ENCODE peak calls at places on chromosomes 2 and 18, in nine cellular contexts. V is GM23248, Q is OCI-LY7, C is HCT116, S is SK-N-SH, T is GM23338, F is neural progenitor cell, N is MM.1S, A is hepatocyte. H is an unnamed sample.

GRCh38 chr2:19611491-19612332 is 253.3 kb upstream of the OSR1 start:
- DNase-seq in T (no peak), A (peak; percentile 47), F (no peak), Q (no peak), V (peak; percentile 98), S (no peak), N (peak; percentile 10), C (peak; percentile 73), H (peak; percentile 96)

GRCh38 chr2:157898591-157898996 is 22.5 kb upstream of the ACVR1 start:
- DNase-seq in F (no peak), N (peak; percentile 53), S (no peak), T (no peak), V (peak; percentile 84), C (peak; percentile 56), A (peak; percentile 56), Q (no peak), H (peak; percentile 69)

GRCh38 chr18:75478996-75479870 is 51.7 kb upstream of the SMIM21 start:
- DNase-seq in Q (peak; percentile 24), V (peak; percentile 69), N (peak; percentile 58), F (peak; percentile 58), C (peak; percentile 51), S (peak; percentile 57), A (peak; percentile 62), T (peak; percentile 63), H (peak; percentile 73)

GRCh38 chr2:85772841-85773491 is 19.2 kb downstream of the ATOH8 start:
- DNase-seq in C (no peak), F (no peak), T (no peak), Q (no peak), S (peak; percentile 55), N (no peak), A (no peak), V (peak; percentile 53), H (no peak)

GRCh38 chr2:11412449-11412810 is 53.5 kb downstream of the E2F6 start:
- DNase-seq in F (no peak), T (no peak), C (no peak), Q (no peak), V (no peak), N (no peak), A (no peak), S (no peak), H (no peak)

GRCh38 chr2:120957905-120958304 is 222.2 kb downstream of the GLI2 start:
- DNase-seq in N (no peak), C (no peak), S (no peak), F (no peak), V (no peak), T (no peak), Q (no peak), A (no peak), H (no peak)

GRCh38 chr2:156512451-156512850 is 76.3 kb downstream of the GPD2 start:
- DNase-seq in F (no peak), N (no peak), A (no peak), S (no peak), T (no peak), Q (no peak), C (no peak), V (no peak), H (no peak)

GRCh38 chr2:166932032-166932431 is 43.8 kb downstream of the XIRP2 start:
- DNase-seq in C (no peak), S (no peak), A (no peak), T (no peak), N (no peak), Q (no peak), F (no peak), V (no peak), H (peak; percentile 67)

GRCh38 chr2:30095402-30095801 is 51.4 kb upstream of the YPEL5 start:
- DNase-seq in F (no peak), V (no peak), N (no peak), A (no peak), Q (no peak), T (no peak), C (no peak), S (no peak), H (no peak)

GRCh38 chr2:172434821-172435607 is 7.6 kb downstream of the ITGA6 start:
- DNase-seq in S (no peak), Q (peak; percentile 3), F (peak; percentile 36), C (no peak), V (no peak), N (peak; percentile 19), A (no peak), T (peak; percentile 71), H (no peak)

GRCh38 chr2:84395819-84396218 is 63.3 kb downstream of the SUCLG1 start:
- DNase-seq in Q (no peak), C (no peak), T (no peak), N (no peak), V (peak; percentile 83), F (no peak), A (no peak), S (no peak), H (no peak)

GRCh38 chr2:64919261-64919660 is 69.9 kb upstream of the SLC1A4 start:
- DNase-seq in Q (no peak), S (no peak), N (no peak), A (no peak), C (no peak), T (no peak), V (no peak), F (no peak), H (no peak)

GRCh38 chr2:201280191-201281040 is 20.1 kb downstream of the CASP8 start:
- DNase-seq in N (no peak), Q (no peak), A (no peak), T (no peak), S (no peak), F (no peak), C (no peak), V (no peak), H (no peak)

GRCh38 chr2:222776792-222777191 is 84.0 kb upstream of the ACSL3 start:
- DNase-seq in Q (no peak), V (no peak), F (no peak), N (no peak), C (no peak), T (no peak), A (no peak), S (no peak), H (no peak)

GRCh38 chr18:62128157-62128556 is 58.7 kb downstream of the PIGN start:
- DNase-seq in C (no peak), A (no peak), F (no peak), T (no peak), Q (no peak), N (no peak), S (no peak), V (peak; percentile 36), H (peak; percentile 70)

GRCh38 chr2:105114551-105114950 is 76.7 kb downstream of the MRPS9 start:
- DNase-seq in F (peak; percentile 74), N (peak; percentile 56), V (peak; percentile 74), A (peak; percentile 72), Q (peak; percentile 64), C (peak; percentile 51), T (peak; percentile 59), S (peak; percentile 81), H (peak; percentile 67)

GRCh38 chr2:108492364-108492763 is 41.9 kb upstream of the LIMS1 start:
- DNase-seq in F (no peak), V (peak; percentile 87), C (no peak), A (peak; percentile 44), T (no peak), Q (no peak), S (no peak), N (no peak), H (peak; percentile 37)

GRCh38 chr2:37788602-37789209 is 117.3 kb upstream of the CDC42EP3 start:
- DNase-seq in Q (no peak), F (no peak), A (no peak), N (no peak), V (no peak), C (no peak), T (no peak), S (no peak), H (no peak)

GRCh38 chr2:36277146-36277808 is 78.3 kb upstream of the CRIM1 start:
- DNase-seq in C (peak; percentile 12), T (no peak), A (no peak), F (no peak), N (no peak), Q (no peak), V (peak; percentile 85), S (no peak), H (peak; percentile 90)

GRCh38 chr18:2293109-2293839 is 278.0 kb downstream of the METTL4 start:
- DNase-seq in A (no peak), F (no peak), N (peak; percentile 30), V (no peak), Q (peak; percentile 51), C (no peak), T (peak; percentile 32), S (no peak), H (no peak)
- TF ChIP-seq EZH2phosphoT487 in A (no peak), F (no peak), N (no peak), V (no peak), Q (no peak), C (no peak), T (no peak), S (no peak), H (no peak)

DNA sequence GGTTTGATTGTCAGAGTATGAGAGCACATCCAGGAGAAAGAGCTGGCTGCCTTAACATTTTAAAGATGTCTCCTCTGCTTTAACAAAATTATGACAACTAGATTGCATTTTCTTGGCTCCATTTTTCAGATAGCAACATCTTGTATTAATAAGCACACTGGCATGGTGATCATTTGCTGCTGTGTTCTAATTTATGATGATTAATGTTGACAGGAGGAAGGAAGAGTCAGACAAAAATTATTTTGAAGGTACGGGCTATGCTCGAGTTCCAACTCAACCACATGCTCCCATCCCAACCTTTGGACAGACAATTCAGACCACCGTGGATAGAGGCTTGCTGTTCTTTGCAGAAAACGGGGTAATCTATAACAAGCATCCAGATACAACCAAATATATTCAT is 98.2 kb upstream of the TTC39C start:
- DNase-seq in S (no peak), V (peak; percentile 26), A (no peak), Q (no peak), F (no peak), T (no peak), C (no peak), N (no peak), H (no peak)
- TF ChIP-seq EZH2phosphoT487 in S (no peak), V (no peak), A (no peak), Q (no peak), F (no peak), T (no peak), C (no peak), N (no peak), H (no peak)

GRCh38 chr2:9124231-9124651 is 82.4 kb upstream of the ASAP2 start:
- DNase-seq in S (no peak), Q (no peak), F (no peak), V (no peak), A (no peak), T (no peak), N (no peak), C (no peak), H (no peak)
- TF ChIP-seq EZH2phosphoT487 in S (no peak), Q (no peak), F (no peak), V (no peak), A (no peak), T (no peak), N (no peak), C (no peak), H (no peak)

DNA sequence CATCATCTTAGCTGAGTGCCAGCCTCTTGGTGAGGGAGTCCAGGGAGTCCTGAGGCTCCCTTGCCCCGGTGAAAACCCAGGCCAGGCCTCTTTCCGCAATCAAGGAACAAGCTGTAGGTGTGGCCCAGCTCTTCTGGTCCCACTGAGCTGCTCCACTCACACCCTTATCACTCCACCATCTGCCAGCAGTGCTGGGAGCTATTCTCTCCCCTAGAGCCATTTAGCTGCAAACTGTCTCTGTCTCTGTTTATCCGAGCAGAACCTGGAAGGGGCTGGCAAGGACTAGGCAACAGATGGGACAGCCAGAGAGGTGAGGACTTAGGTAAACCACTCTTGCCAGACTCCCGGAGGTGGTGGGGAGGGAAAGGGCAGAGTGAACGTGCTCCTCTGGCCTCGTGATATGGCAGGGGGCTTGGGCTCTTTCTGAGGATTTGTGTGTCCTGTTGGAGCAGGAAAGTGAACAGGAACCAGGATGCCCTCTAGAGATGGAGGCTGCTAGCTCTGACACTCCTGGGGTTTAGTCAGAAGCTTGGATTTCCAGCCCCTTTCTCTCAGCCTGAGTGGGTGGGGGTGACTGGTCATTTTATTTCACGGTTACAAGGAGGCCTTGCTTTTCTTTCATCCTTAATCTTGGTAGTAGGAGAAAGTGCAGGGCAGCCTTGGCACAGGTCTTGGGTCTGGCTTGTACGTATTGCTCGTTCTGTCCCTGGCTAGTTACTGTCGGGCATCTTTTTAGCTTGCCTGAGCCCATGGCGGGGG is 19.6 kb downstream of the B3GNT2 start:
- DNase-seq in F (no peak), C (no peak), S (peak; percentile 70), A (peak; percentile 23), Q (no peak), N (no peak), V (peak; percentile 75), T (no peak), H (no peak)
- TF ChIP-seq EZH2phosphoT487 in F (no peak), C (no peak), S (no peak), A (no peak), Q (no peak), N (no peak), V (no peak), T (no peak), H (no peak)

H was measured in PC-3.